ENCODE peak calls at places on chromosome 6, in seven cellular contexts. W is AG04449, N is adipocyte, I is hippocampal formation, E is M059J, V is NCI-H2081, R is H54. X is an unnamed sample.

GRCh38 chr6:39243809-39244208 is 14.5 kb upstream of the KCNK5 start:
- DNase-seq in W (no peak), N (no peak), I (no peak), E (no peak), V (no peak), R (no peak), X (no peak)

GRCh38 chr6:140003217-140003616 is 628.8 kb upstream of the CITED2 start:
- DNase-seq in W (no peak), N (peak), I (no peak), E (no peak), V (no peak), R (no peak), X (no peak)

GRCh38 chr6:43435682-43436437 is 8.5 kb downstream of the ABCC10 start:
- DNase-seq in W (no peak), N (no peak), I (no peak), E (no peak), V (no peak), R (no peak), X (no peak)

GRCh38 chr6:39731565-39731964 is 6.4 kb upstream of the KIF6 start:
- DNase-seq in W (no peak), N (no peak), I (no peak), E (no peak), V (no peak), R (no peak), X (no peak)

GRCh38 chr6:170185175-170185970 is 105.5 kb downstream of the DLL1 start:
- DNase-seq in W (no peak), N (no peak), I (peak), E (no peak), V (no peak), R (no peak), X (no peak)

GRCh38 chr6:166952567-166953464 is 3.5 kb downstream of the RNASET2 start:
- DNase-seq in W (no peak), N (no peak), I (no peak), E (no peak), V (no peak), R (no peak), X (no peak)

GRCh38 chr6:107666084-107666981 is 157.8 kb downstream of the SCML4 start:
- DNase-seq in W (no peak), N (peak), I (no peak), E (peak), V (no peak), R (no peak), X (no peak)

GRCh38 chr6:119848706-119849105 is 499.1 kb upstream of the MAN1A1 start:
- DNase-seq in W (no peak), N (no peak), I (no peak), E (no peak), V (no peak), R (no peak), X (no peak)

GRCh38 chr6:131062245-131063027 is 609 bp downstream of the EPB41L2 start:
- DNase-seq in W (no peak), N (peak), I (peak), E (peak), V (peak), R (peak), X (no peak)

GRCh38 chr6:151325075-151326050 is 66.0 kb downstream of the ZBTB2 start:
- DNase-seq in W (peak), N (peak), I (peak), E (peak), V (peak), R (peak), X (no peak)

X was measured in GM04503.